ENCODE peak calls at places on chromosomes 13 and 19, in eight cellular contexts. G, C, N, I, Z, U, Q and E are unnamed samples. For H3K36me3, the result is how much of the 10 kb centered on the place peaks cover.

GRCh38 chr19:8233370-8233769 is 24.2 kb downstream of the CERS4 start:
- DNase-seq in Z (no peak), Q (no peak), N (no peak), G (no peak), I (no peak), U (peak), C (no peak), E (no peak)

GRCh38 chr19:39563408-39563807 is 23.4 kb upstream of the EID2 start:
- DNase-seq in I (no peak), C (no peak), Z (no peak), Q (no peak), G (no peak), U (peak), N (no peak), E (no peak)

GRCh38 chr13:50485979-50486935 is 357.2 kb downstream of the DLEU7 start:
- DNase-seq in I (no peak), G (no peak), U (peak), Z (no peak), N (no peak), C (no peak), Q (no peak), E (no peak)

GRCh38 chr19:9523885-9524474 is 14.5 kb downstream of the ZNF426 start:
- DNase-seq in I (no peak), Q (no peak), C (no peak), U (no peak), N (no peak), Z (no peak), G (no peak), E (no peak)

GRCh38 chr13:50518791-50519201 is 324.7 kb downstream of the DLEU7 start:
- DNase-seq in N (no peak), Q (no peak), U (peak), I (no peak), Z (no peak), G (no peak), C (no peak), E (no peak)

GRCh38 chr19:33878912-33879810 is 82.5 kb downstream of the KCTD15 start:
- DNase-seq in C (no peak), N (no peak), U (no peak), I (no peak), Q (peak), G (no peak), Z (no peak), E (no peak)

GRCh38 chr13:34700155-34700554 is 241.9 kb upstream of the NBEA start:
- DNase-seq in C (no peak), I (no peak), N (no peak), Z (no peak), Q (no peak), U (no peak), G (no peak), E (no peak)

GRCh38 chr19:3538965-3539742 is at the start of gene TEKTIP1:
- DNase-seq in C (no peak), U (no peak), N (no peak), Q (no peak), I (peak), Z (no peak), G (no peak), E (no peak)

GRCh38 chr13:35378939-35379338 is 97.5 kb downstream of the MAB21L1 start:
- DNase-seq in G (no peak), U (peak), Q (no peak), C (no peak), I (no peak), N (no peak), Z (no peak), E (no peak)

GRCh38 chr13:62781866-62782265 is 1366.2 kb upstream of the PCDH20 start:
- DNase-seq in I (no peak), U (peak), Q (no peak), C (no peak), G (no peak), Z (no peak), N (no peak), E (no peak)

DNA sequence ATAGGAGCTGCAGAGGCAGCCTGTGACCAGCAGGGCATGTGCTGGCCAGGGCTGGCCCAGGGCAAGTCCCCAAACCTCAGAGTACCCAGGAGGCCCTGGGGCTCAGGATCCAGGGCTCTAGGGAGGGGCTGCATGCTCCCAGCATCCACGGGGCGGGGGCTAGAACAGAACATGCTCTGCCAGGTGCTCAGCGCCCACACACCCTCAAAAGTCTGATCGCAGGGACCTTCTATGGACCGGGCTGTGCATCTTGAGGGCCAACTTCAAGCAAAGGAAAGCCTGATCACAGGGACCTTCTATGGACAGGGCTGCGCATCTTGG is 33.5 kb downstream of the ELL start:
- DNase-seq in G (no peak), I (no peak), Z (no peak), C (no peak), N (no peak), U (no peak), Q (peak), E (no peak)
- H3K4me3 ChIP-seq in G (no peak), I (no peak), Z (no peak), C (no peak), N (no peak), U (no peak), Q (no peak), E (no peak)

GRCh38 chr19:49869484-49870308 is 2.3 kb upstream of the PNKP start:
- DNase-seq in U (peak), I (peak), G (peak), Q (peak), Z (peak), N (peak), C (peak), E (peak)
- TF ChIP-seq CTCF in U (no peak), I (no peak), G (peak), Q (no peak), Z (peak), N (no peak), C (no peak), E (no peak)

GRCh38 chr19:13115936-13116281 is 631 bp downstream of the TRMT1 start:
- DNase-seq in Q (no peak), N (no peak), C (no peak), G (no peak), Z (no peak), I (no peak), U (no peak), E (no peak)
- H3K36me3 ChIP-seq in Q (under half), N (under half), C (under half), G (under half), Z (under half), I (under half), U (under half), E (under half)

GRCh38 chr19:45641274-45642105 is 2.3 kb upstream of the EML2 start:
- DNase-seq in N (peak), U (peak), G (peak), C (peak), Z (peak), I (peak), Q (peak), E (no peak)
- H3K4me3 ChIP-seq in N (peak), U (peak), G (peak), C (peak), Z (peak), I (no peak), Q (peak), E (peak)

GRCh38 chr13:20475927-20476691 is 49.5 kb downstream of the CRYL1 start:
- DNase-seq in Z (no peak), I (peak), U (no peak), C (no peak), Q (peak), G (no peak), N (no peak), E (no peak)
- TF ChIP-seq CTCF in Z (no peak), I (no peak), U (no peak), C (no peak), Q (no peak), G (no peak), N (no peak), E (no peak)

GRCh38 chr13:24910502-24911134 is 146.6 kb downstream of the RNF17 start:
- DNase-seq in I (no peak), C (no peak), Z (no peak), U (peak), N (no peak), G (no peak), Q (no peak), E (no peak)

GRCh38 chr13:24900507-24900906 is 136.5 kb downstream of the RNF17 start:
- DNase-seq in G (no peak), Z (no peak), I (no peak), C (no peak), Q (no peak), U (no peak), N (no peak), E (no peak)

GRCh38 chr13:24905242-24905641 is 141.3 kb downstream of the RNF17 start:
- DNase-seq in C (no peak), G (no peak), N (no peak), I (no peak), Q (no peak), U (peak), Z (no peak), E (no peak)

GRCh38 chr13:24911135-24911524 is 147.2 kb downstream of the RNF17 start:
- DNase-seq in Q (no peak), U (peak), I (no peak), Z (no peak), N (no peak), C (no peak), G (no peak), E (peak)

GRCh38 chr13:24906268-24906667 is 142.3 kb downstream of the RNF17 start:
- DNase-seq in Z (no peak), U (no peak), I (no peak), C (no peak), N (no peak), Q (no peak), G (no peak), E (no peak)
- H3K36me3 ChIP-seq in Z (under half), U (under half), I (under half), C (under half), N (under half), Q (half or more), G (half or more), E (under half)

GRCh38 chr13:39350461-39350881 is 252.5 kb downstream of the LHFPL6 start:
- DNase-seq in Z (no peak), I (no peak), U (no peak), Q (no peak), N (peak), C (peak), G (peak), E (no peak)
- H3K4me3 ChIP-seq in Z (no peak), I (no peak), U (no peak), Q (no peak), N (no peak), C (no peak), G (peak), E (no peak)